ENCODE peak calls at places on chromosome 15, in four cellular contexts. A is fibroblast of mammary gland, G is nephron progenitor cell, U is A549. Q is an unnamed sample.
A peak's percentile ranks its signal among the peaks of the same experiment; 100 is the strongest.

GRCh38 chr15:55279746-55280351 is 9.8 kb downstream of the RAB27A start:
- DNase-seq in A (peak; percentile 98), G (no peak), U (peak; percentile 23), Q (no peak)

GRCh38 chr15:90336705-90337141 is 15.4 kb upstream of the ZNF774 start:
- DNase-seq in G (no peak), A (peak; percentile 53), U (no peak), Q (no peak)

GRCh38 chr15:84588053-84588874 is 12.5 kb upstream of the ZSCAN2 start:
- DNase-seq in A (peak; percentile 77), G (peak; percentile 94), U (peak; percentile 98), Q (peak; percentile 91)

GRCh38 chr15:67722418-67722817 is 102.9 kb upstream of the SKOR1 start:
- DNase-seq in U (no peak), A (no peak), G (no peak), Q (no peak)

GRCh38 chr15:42315435-42316020 is 42.3 kb upstream of the TMEM87A start:
- DNase-seq in U (no peak), G (no peak), A (peak; percentile 4), Q (no peak)

GRCh38 chr15:81749667-81750360 is 296.0 kb downstream of the MEX3B start:
- DNase-seq in U (no peak), G (no peak), A (no peak), Q (no peak)

GRCh38 chr15:68627476-68627875 is 48.7 kb downstream of the CORO2B start:
- DNase-seq in U (no peak), G (no peak), A (no peak), Q (no peak)

GRCh38 chr15:31304736-31305365 is 21.8 kb upstream of the KLF13 start:
- DNase-seq in U (no peak), A (no peak), G (no peak), Q (no peak)

GRCh38 chr15:62254137-62254934 is 89.3 kb upstream of the C2CD4B start:
- DNase-seq in U (peak; percentile 56), A (peak; percentile 58), G (peak; percentile 86), Q (peak; percentile 90)

GRCh38 chr15:49330166-49330565 is 92.9 kb upstream of the FGF7 start:
- DNase-seq in G (no peak), A (peak; percentile 69), U (no peak), Q (no peak)

GRCh38 chr15:29045717-29046116 is 159.9 kb downstream of the APBA2 start:
- DNase-seq in A (peak; percentile 37), U (peak; percentile 9), G (no peak), Q (no peak)

GRCh38 chr15:85690546-85691226 is 104.0 kb downstream of the KLHL25 start:
- DNase-seq in G (no peak), A (no peak), U (no peak), Q (no peak)

GRCh38 chr15:29128671-29129070 is 141.0 kb downstream of the NSMCE3 start:
- DNase-seq in G (no peak), A (no peak), U (no peak), Q (no peak)

GRCh38 chr15:36742696-36743095 is 163.3 kb downstream of the CDIN1 start:
- DNase-seq in A (no peak), U (no peak), G (no peak), Q (no peak)

GRCh38 chr15:101490922-101491738 is 1.6 kb upstream of the PCSK6 start:
- DNase-seq in A (no peak), G (no peak), U (no peak), Q (no peak)

GRCh38 chr15:38042707-38043445 is 108.4 kb downstream of the TMCO5A start:
- DNase-seq in U (no peak), A (no peak), G (no peak), Q (peak; percentile 5)

GRCh38 chr15:89732451-89733172 is 18.4 kb downstream of the MESP1 start:
- DNase-seq in U (no peak), G (no peak), A (no peak), Q (no peak)

GRCh38 chr15:67050522-67051087 is 14.8 kb upstream of the SMAD3 start:
- DNase-seq in A (no peak), U (no peak), G (no peak), Q (no peak)

GRCh38 chr15:23026218-23026617 is 13.2 kb downstream of the TUBGCP5 start:
- DNase-seq in U (no peak), A (no peak), G (no peak), Q (no peak)

GRCh38 chr15:33737687-33738606 is 230.3 kb upstream of the CHRM5 start:
- DNase-seq in U (peak; percentile 80), G (peak; percentile 73), A (peak; percentile 41), Q (peak; percentile 60)

GRCh38 chr15:58932791-58933310 is 628 bp downstream of the SLTM start:
- DNase-seq in A (no peak), G (peak; percentile 64), U (no peak), Q (no peak)

GRCh38 chr15:29736745-29737023 is 85.6 kb downstream of the TJP1 start:
- DNase-seq in G (no peak), U (peak; percentile 94), A (peak; percentile 52), Q (no peak)

GRCh38 chr15:88220443-88221186 is 35.9 kb downstream of the NTRK3 start:
- DNase-seq in A (no peak), G (no peak), U (no peak), Q (no peak)

GRCh38 chr15:39151545-39151944 is 429.3 kb upstream of the THBS1 start:
- DNase-seq in A (no peak), U (no peak), G (no peak), Q (no peak)

GRCh38 chr15:90318591-90318990 is 33.5 kb upstream of the ZNF774 start:
- DNase-seq in A (no peak), G (no peak), U (no peak), Q (no peak)

GRCh38 chr15:66291816-66292215 is 1.6 kb upstream of the DIS3L start:
- DNase-seq in U (no peak), A (no peak), G (no peak), Q (no peak)

GRCh38 chr15:67571643-67572415 is 29.3 kb downstream of the MAP2K5 start:
- DNase-seq in A (no peak), G (no peak), U (no peak), Q (no peak)

GRCh38 chr15:40878785-40879184 is 4.8 kb upstream of the RHOV start:
- DNase-seq in G (no peak), A (peak; percentile 24), U (no peak), Q (no peak)

GRCh38 chr15:57111002-57111401 is 192.6 kb downstream of the TCF12 start:
- DNase-seq in U (no peak), A (no peak), G (no peak), Q (no peak)
- TF ChIP-seq CTCF in U (no peak), A (peak; percentile 8), G (no peak), Q (peak; percentile 41)

GRCh38 chr15:93520206-93520605 is 431.2 kb upstream of the RGMA start:
- DNase-seq in U (no peak), A (no peak), G (no peak), Q (no peak)

GRCh38 chr15:93515256-93516044 is 426.4 kb upstream of the RGMA start:
- DNase-seq in A (peak; percentile 33), U (no peak), G (no peak), Q (no peak)
- TF ChIP-seq CTCF in A (no peak), U (no peak), G (no peak), Q (no peak)

GRCh38 chr15:57503051-57503702 is 88.5 kb upstream of the MYZAP start:
- DNase-seq in G (no peak), U (no peak), A (peak; percentile 34), Q (peak; percentile 37)
- TF ChIP-seq CTCF in G (no peak), U (no peak), A (no peak), Q (peak; percentile 31)

DNA sequence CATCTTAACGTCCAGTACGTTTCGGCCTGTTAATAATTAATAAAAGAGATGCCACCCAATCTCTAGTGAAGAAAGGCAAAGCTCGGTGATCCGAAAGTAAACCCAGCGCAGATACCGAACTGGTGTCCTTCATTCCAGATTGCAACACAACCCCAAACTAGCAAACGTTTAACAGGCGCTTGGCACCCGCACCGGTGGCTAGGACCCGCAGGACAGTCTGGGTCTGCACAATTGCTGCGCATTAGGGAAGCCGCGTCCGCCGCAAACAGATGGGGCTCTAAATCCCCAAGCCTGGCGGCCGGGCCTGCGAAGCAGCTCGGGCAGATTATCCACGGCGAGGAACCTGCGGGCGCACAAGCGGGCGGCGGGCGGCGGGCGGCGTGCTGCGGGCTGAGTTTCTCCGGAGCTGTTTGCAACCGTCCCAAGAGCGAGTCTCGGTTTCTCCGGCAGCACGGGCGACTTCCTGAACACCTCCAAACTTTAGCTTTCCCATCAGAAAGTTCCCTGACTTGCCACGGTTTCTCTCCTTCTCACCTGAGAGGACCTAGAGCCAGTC is 112.1 kb upstream of the ICE2 start:
- DNase-seq in G (peak; percentile 68), A (peak; percentile 29), U (peak; percentile 34), Q (peak; percentile 57)
- TF ChIP-seq CTCF in G (no peak), A (no peak), U (no peak), Q (no peak)

GRCh38 chr15:99361541-99362185 is 110.4 kb downstream of the LRRC28 start:
- DNase-seq in G (no peak), U (no peak), A (peak; percentile 53), Q (no peak)
- TF ChIP-seq CTCF in G (peak; percentile 37), U (peak; percentile 66), A (peak; percentile 56), Q (peak; percentile 77)

DNA sequence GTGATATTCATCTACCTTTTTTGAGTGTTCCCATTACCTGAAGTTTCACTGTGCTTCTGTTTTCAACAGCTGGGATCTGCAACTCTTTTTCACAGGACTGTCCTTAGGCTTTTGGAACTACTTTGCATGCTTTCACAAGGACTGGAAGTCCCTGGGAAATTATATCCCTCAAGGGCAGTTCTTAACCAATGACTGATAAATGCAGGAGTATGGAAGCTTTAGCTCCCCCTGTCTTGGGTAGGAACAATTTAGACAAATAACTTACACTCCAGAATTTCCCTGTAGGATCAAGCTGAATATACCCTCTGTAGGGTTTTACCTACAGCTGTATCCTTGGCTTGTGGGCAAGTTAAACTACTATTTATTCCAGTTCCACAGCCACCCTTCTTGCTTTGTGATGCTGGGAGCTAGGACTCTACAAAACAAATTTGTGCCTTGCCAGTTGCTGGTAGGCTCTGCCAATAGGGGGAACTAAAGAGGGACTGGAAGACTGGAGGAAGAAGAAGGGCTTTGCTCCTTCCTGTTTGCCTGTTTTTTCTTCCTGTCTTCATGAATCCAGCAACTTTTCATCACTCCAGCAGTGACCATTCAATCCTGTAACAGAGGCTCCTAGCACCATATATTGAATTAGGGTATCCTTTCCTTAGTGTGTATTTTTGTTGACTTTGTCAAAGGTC is 6.8 kb upstream of the ZNF280D start:
- DNase-seq in U (no peak), A (peak; percentile 40), G (no peak), Q (no peak)
- TF ChIP-seq CTCF in U (no peak), A (peak; percentile 40), G (no peak), Q (peak; percentile 38)

GRCh38 chr15:45136378-45136764 is 6.6 kb downstream of the DUOX1 start:
- DNase-seq in A (no peak), G (peak; percentile 41), U (no peak), Q (peak; percentile 44)

GRCh38 chr15:45132844-45133560 is 3.2 kb downstream of the DUOX1 start:
- DNase-seq in U (no peak), A (no peak), G (no peak), Q (no peak)

GRCh38 chr15:45133561-45133920 is 3.7 kb downstream of the DUOX1 start:
- DNase-seq in G (no peak), A (no peak), U (no peak), Q (no peak)

GRCh38 chr15:45134046-45134445 is 4.3 kb downstream of the DUOX1 start:
- DNase-seq in A (no peak), U (no peak), G (no peak), Q (no peak)

GRCh38 chr15:45134682-45135604 is 5.1 kb downstream of the DUOX1 start:
- DNase-seq in G (peak; percentile 67), U (no peak), A (no peak), Q (peak; percentile 47)
- TF ChIP-seq CTCF in G (no peak), U (no peak), A (no peak), Q (no peak)